ENCODE peak calls at places on chromosomes 1 and 21, in five cellular contexts. J is activated naive CD4-positive, alpha-beta T cell; B is sciatic nerve; Y is AG09309; H is T-cell. T is an unnamed sample.

GRCh38 chr1:239426821-239427495 is 40.6 kb downstream of the CHRM3 start:
- DNase-seq in J (no peak), B (no peak), Y (peak; percentile 8), H (no peak), T (no peak)

GRCh38 chr1:209607102-209607794 is 23.7 kb downstream of the CAMK1G start:
- DNase-seq in J (no peak), B (no peak), Y (no peak), H (no peak), T (no peak)

GRCh38 chr1:60911980-60912692 is 170.2 kb upstream of the NFIA start:
- DNase-seq in J (no peak), B (no peak), Y (no peak), H (no peak), T (no peak)

GRCh38 chr1:210938416-210938925 is 195.5 kb downstream of the KCNH1 start:
- DNase-seq in J (no peak), B (no peak), Y (no peak), H (no peak), T (no peak)

GRCh38 chr1:200890818-200891773 is 3.6 kb upstream of the INAVA start:
- DNase-seq in J (no peak), B (no peak), Y (no peak), H (no peak), T (no peak)

GRCh38 chr1:235586992-235587391 is 62.6 kb downstream of the GNG4 start:
- DNase-seq in J (no peak), B (no peak), Y (no peak), H (no peak), T (no peak)

GRCh38 chr1:230188826-230189225 is 121.8 kb downstream of the GALNT2 start:
- DNase-seq in J (no peak), B (no peak), Y (no peak), H (no peak), T (no peak)

GRCh38 chr21:35932232-35932911 is 128.0 kb downstream of the SETD4 start:
- DNase-seq in J (no peak), B (no peak), Y (peak; percentile 67), H (no peak), T (no peak)

GRCh38 chr1:50978852-50979781 is 9.1 kb downstream of the CDKN2C start:
- DNase-seq in J (no peak), B (no peak), Y (no peak), H (peak; percentile 32), T (no peak)

GRCh38 chr1:232669981-232670763 is 40.2 kb upstream of the SIPA1L2 start:
- DNase-seq in J (no peak), B (no peak), Y (peak; percentile 7), H (no peak), T (no peak)

GRCh38 chr1:116569776-116570357 is 959 bp downstream of the CD58 start:
- DNase-seq in J (no peak), B (peak; percentile 64), Y (no peak), H (peak; percentile 43), T (peak; percentile 25)

GRCh38 chr1:181479137-181479745 is 4.1 kb upstream of the CACNA1E start:
- DNase-seq in J (peak; percentile 4), B (no peak), Y (peak; percentile 21), H (no peak), T (peak; percentile 5)

GRCh38 chr1:185073725-185074124 is 28.4 kb downstream of the RNF2 start:
- DNase-seq in J (no peak), B (no peak), Y (no peak), H (no peak), T (no peak)

GRCh38 chr1:59057211-59057694 is 239.6 kb upstream of the FGGY start:
- DNase-seq in J (no peak), B (peak; percentile 77), Y (peak; percentile 95), H (no peak), T (no peak)

GRCh38 chr1:157773723-157774350 is 3.1 kb downstream of the FCRL2 start:
- DNase-seq in J (no peak), B (no peak), Y (no peak), H (no peak), T (no peak)

GRCh38 chr1:108560430-108561144 is 687 bp downstream of the EEIG2 start:
- DNase-seq in J (no peak), B (peak; percentile 73), Y (no peak), H (peak; percentile 39), T (peak; percentile 28)

GRCh38 chr1:217004776-217005436 is 281.7 kb upstream of the ESRRG start:
- DNase-seq in J (no peak), B (no peak), Y (no peak), H (no peak), T (no peak)

GRCh38 chr1:213416461-213417224 is 365.6 kb downstream of the RPS6KC1 start:
- DNase-seq in J (no peak), B (no peak), Y (no peak), H (no peak), T (no peak)

GRCh38 chr1:205938682-205939081 is 4.6 kb downstream of the SLC26A9 start:
- DNase-seq in J (no peak), B (no peak), Y (no peak), H (no peak), T (no peak)

GRCh38 chr1:40834968-40835545 is 27.1 kb downstream of the CITED4 start:
- DNase-seq in J (no peak), B (no peak), Y (no peak), H (no peak), T (no peak)

GRCh38 chr1:32774950-32775634 is 42.1 kb downstream of the YARS1 start:
- DNase-seq in J (no peak), B (no peak), Y (peak; percentile 7), H (no peak), T (no peak)

GRCh38 chr1:220791959-220792358 is 5.2 kb downstream of the MTARC1 start:
- DNase-seq in J (no peak), B (no peak), Y (no peak), H (no peak), T (no peak)

GRCh38 chr1:32769524-32770220 is 47.5 kb downstream of the YARS1 start:
- DNase-seq in J (no peak), B (peak; percentile 66), Y (no peak), H (no peak), T (no peak)

GRCh38 chr1:103779932-103780331 is 30.2 kb downstream of the AMY1C start:
- DNase-seq in J (no peak), B (no peak), Y (no peak), H (no peak), T (no peak)

GRCh38 chr1:64292399-64292798 is 89.0 kb downstream of the UBE2U start:
- DNase-seq in J (no peak), B (no peak), Y (no peak), H (no peak), T (no peak)

T was measured in T follicular helper cell.